ENCODE peak calls at places on chromosomes 4 and X, in six cellular contexts. V is psoas muscle, Q is adrenal gland, A is heart right ventricle, K is HCT116, X is fibroblast of lung. G is an unnamed sample. For H3K36me3 and H3K4me1, the result is how much of the 10 kb centered on the place peaks cover.

GRCh38 chr4:55887594-55887993 is 34.1 kb downstream of the EXOC1 start:
- DNase-seq in K (no peak), Q (no peak), A (no peak), X (no peak), V (no peak), G (no peak)

GRCh38 chrX:71302461-71303213 is 1.1 kb downstream of the ITGB1BP2 start:
- DNase-seq in Q (no peak), A (no peak), X (peak), V (no peak), K (no peak), G (no peak)

GRCh38 chr4:86670739-86671138 is 76.6 kb downstream of the PTPN13 start:
- DNase-seq in V (no peak), Q (no peak), A (no peak), K (no peak), X (peak), G (no peak)

GRCh38 chrX:112067601-112068000 is 15.0 kb downstream of the TRPC5 start:
- DNase-seq in A (no peak), K (no peak), V (no peak), X (no peak), Q (no peak), G (no peak)

GRCh38 chr4:153785830-153786721 is 2.8 kb downstream of the SFRP2 start:
- DNase-seq in K (peak), A (no peak), Q (no peak), X (peak), V (no peak), G (no peak)

GRCh38 chrX:40579139-40579538 is 1.6 kb upstream of the ATP6AP2 start:
- DNase-seq in V (no peak), Q (no peak), A (no peak), X (no peak), K (no peak), G (no peak)

GRCh38 chr4:121728798-121729226 is 32.0 kb upstream of the ANXA5 start:
- DNase-seq in Q (no peak), A (no peak), K (no peak), X (peak), V (no peak), G (no peak)

GRCh38 chr4:52069566-52069965 is 18.5 kb downstream of the SPATA18 start:
- DNase-seq in A (no peak), V (no peak), Q (no peak), K (no peak), X (no peak), G (no peak)

GRCh38 chr4:24076811-24077210 is 187.0 kb upstream of the PPARGC1A start:
- DNase-seq in A (no peak), Q (no peak), K (no peak), V (no peak), X (no peak), G (no peak)

GRCh38 chr4:122819708-122820449 is 6.8 kb upstream of the FGF2 start:
- DNase-seq in V (no peak), A (no peak), Q (no peak), X (peak), K (no peak), G (no peak)

GRCh38 chrX:38882894-38883620 is 81.8 kb downstream of the MID1IP1 start:
- DNase-seq in V (no peak), X (peak), A (no peak), Q (no peak), K (peak), G (no peak)

GRCh38 chr4:72997409-72997808 is 72.1 kb downstream of the COX18 start:
- DNase-seq in A (no peak), X (peak), K (no peak), Q (no peak), V (no peak), G (no peak)

GRCh38 chr4:174254613-174255012 is 28.9 kb downstream of the FBXO8 start:
- DNase-seq in Q (no peak), A (no peak), K (no peak), X (no peak), V (no peak), G (no peak)

GRCh38 chrX:53087378-53087777 is 5.2 kb downstream of the TSPYL2 start:
- DNase-seq in A (no peak), X (no peak), V (no peak), Q (no peak), K (no peak), G (peak)

GRCh38 chr4:19945979-19946380 is 305.7 kb upstream of the SLIT2 start:
- DNase-seq in X (peak), K (peak), A (no peak), V (no peak), Q (no peak), G (no peak)

GRCh38 chr4:76067652-76068286 is 6.7 kb upstream of the ART3 start:
- DNase-seq in V (peak), Q (peak), K (peak), X (peak), A (peak), G (peak)

GRCh38 chr4:186900232-186900900 is 176.7 kb upstream of the FAT1 start:
- DNase-seq in A (no peak), V (no peak), K (no peak), X (peak), Q (no peak), G (no peak)

GRCh38 chr4:83074086-83074704 is 39.2 kb downstream of the COPS4 start:
- DNase-seq in A (peak), X (peak), Q (no peak), K (peak), V (no peak), G (peak)

GRCh38 chrX:155048997-155049619 is 21.8 kb downstream of the CMC4 start:
- DNase-seq in X (peak), Q (peak), V (peak), A (peak), K (no peak), G (peak)

GRCh38 chrX:44431206-44431605 is 87.7 kb upstream of the EFHC2 start:
- DNase-seq in Q (no peak), X (peak), K (peak), A (no peak), V (no peak), G (no peak)

GRCh38 chrX:20654596-20655106 is 387.9 kb upstream of the RPS6KA3 start:
- DNase-seq in X (no peak), A (no peak), V (no peak), Q (no peak), K (no peak), G (no peak)

GRCh38 chr4:69773443-69773842 is 13.0 kb upstream of the SULT1B1 start:
- DNase-seq in A (no peak), K (no peak), X (peak), V (no peak), Q (no peak), G (no peak)

GRCh38 chrX:37813570-37813969 is 33.7 kb downstream of the CYBB start:
- DNase-seq in K (no peak), V (no peak), A (no peak), Q (no peak), X (no peak), G (no peak)

GRCh38 chr4:128452415-128452814 is 164.8 kb upstream of the PGRMC2 start:
- DNase-seq in Q (no peak), X (no peak), A (no peak), V (no peak), K (no peak), G (peak)

GRCh38 chr4:78599147-78599546 is 47.6 kb downstream of the ANXA3 start:
- DNase-seq in X (no peak), V (no peak), Q (no peak), A (no peak), K (no peak), G (no peak)

GRCh38 chrX:45889471-45889870 is 655.8 kb downstream of the ZNF674 start:
- DNase-seq in K (no peak), Q (no peak), V (no peak), X (peak), A (no peak), G (no peak)

GRCh38 chrX:17040711-17041110 is 94.3 kb downstream of the REPS2 start:
- DNase-seq in K (no peak), V (no peak), X (no peak), Q (no peak), A (no peak), G (no peak)

GRCh38 chrX:1212532-1212931 is at the start of gene CRLF2:
- DNase-seq in X (no peak), V (no peak), K (peak), Q (no peak), A (no peak), G (no peak)

GRCh38 chrX:1205681-1206611 is 6.5 kb downstream of the CRLF2 start:
- DNase-seq in V (no peak), X (peak), K (peak), Q (no peak), A (peak), G (peak)

GRCh38 chrX:1210844-1211243 is 1.6 kb downstream of the CRLF2 start:
- DNase-seq in K (no peak), X (no peak), V (no peak), A (no peak), Q (no peak), G (no peak)

GRCh38 chrX:1202251-1202650 is 10.2 kb downstream of the CRLF2 start:
- DNase-seq in V (no peak), X (no peak), K (no peak), A (no peak), Q (peak), G (no peak)

DNA sequence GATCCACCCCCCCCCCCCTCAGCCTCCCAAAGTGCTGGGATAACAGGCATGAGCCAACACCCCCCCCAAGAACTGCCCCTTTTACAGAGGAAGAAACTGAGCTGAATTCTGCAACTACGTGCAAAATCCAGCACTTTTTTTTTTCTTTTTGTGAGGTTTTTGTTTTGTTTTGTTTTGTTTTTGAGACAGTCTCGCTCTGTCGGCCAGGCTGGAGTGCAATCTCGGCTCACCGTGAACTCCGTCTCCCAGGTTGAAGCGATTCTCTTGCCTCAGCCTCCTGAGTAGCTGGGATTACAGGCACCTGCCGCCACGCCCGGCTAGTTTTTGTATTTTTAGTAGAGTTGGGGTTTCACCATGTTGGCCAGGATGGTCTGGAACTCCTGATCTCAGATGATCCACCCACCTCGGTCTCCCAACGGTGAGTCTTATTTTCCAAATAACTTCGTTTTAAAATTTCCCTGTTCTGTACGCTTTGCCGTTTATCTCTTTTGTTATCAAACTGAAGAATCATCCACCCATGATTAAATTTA is 4.9 kb downstream of the CRLF2 start:
- DNase-seq in X (no peak), V (no peak), Q (no peak), A (no peak), K (no peak), G (no peak)
- H3K36me3 ChIP-seq in X (under half), V (under half), Q (under half), A (under half), K (under half), G (under half)

DNA sequence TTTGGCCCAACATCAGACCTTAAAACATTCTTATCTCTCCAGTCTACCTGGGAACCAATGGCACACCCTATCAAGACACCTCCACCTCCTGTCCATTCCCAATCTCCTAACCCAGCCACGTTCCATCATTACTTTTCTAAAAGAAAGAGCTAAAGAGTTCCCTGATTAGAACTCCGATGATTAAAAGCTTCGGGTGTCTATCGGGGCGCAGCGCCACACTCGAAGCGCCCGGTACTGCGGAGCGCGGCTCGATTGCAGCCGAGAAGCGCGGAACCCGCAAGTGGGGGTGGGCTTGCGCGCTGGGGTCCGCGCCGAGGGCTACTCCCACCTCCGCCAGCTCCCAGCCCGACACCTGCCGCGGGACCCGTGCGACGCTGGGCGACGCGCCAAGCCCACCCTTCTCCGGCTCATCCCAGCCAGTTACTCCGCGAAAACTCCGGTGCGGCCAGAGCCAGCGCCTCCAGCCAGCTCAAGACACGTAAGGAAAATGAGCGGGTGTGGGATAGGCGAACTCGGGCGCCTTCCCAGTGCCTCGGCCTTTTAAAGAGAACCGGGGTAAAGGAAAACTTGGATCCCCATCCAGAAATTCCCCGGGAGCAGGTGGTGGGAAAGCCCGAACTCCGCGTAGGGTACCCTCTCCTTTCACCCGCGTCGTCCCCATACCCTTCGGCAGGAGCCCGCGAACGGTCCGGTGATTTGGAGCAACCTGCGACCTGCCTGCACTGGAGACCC is 601 bp downstream of the NPY1R start:
- DNase-seq in V (peak), K (no peak), A (no peak), X (peak), Q (no peak), G (peak)
- TF ChIP-seq CTCF in V (no peak), K (no peak), A (no peak), X (peak), Q (no peak), G (no peak)

GRCh38 chr4:120057416-120057815 is 9.2 kb downstream of the MAD2L1 start:
- DNase-seq in K (no peak), A (no peak), V (no peak), Q (no peak), X (no peak), G (no peak)
- H3K4me1 ChIP-seq in K (under half), A (under half), V (under half), Q (under half), X (under half), G (under half)

GRCh38 chr4:1246901-1247810 is 1.8 kb downstream of the CTBP1 start:
- DNase-seq in X (no peak), A (no peak), V (peak), K (no peak), Q (peak), G (peak)

GRCh38 chr4:1246111-1246881 is 2.6 kb downstream of the CTBP1 start:
- DNase-seq in Q (peak), A (no peak), V (peak), K (no peak), X (no peak), G (peak)

GRCh38 chr4:1244081-1244977 is 4.6 kb downstream of the CTBP1 start:
- DNase-seq in V (peak), Q (peak), K (no peak), X (no peak), A (no peak), G (no peak)

GRCh38 chr4:1244978-1245471 is 3.9 kb downstream of the CTBP1 start:
- DNase-seq in A (peak), V (peak), Q (peak), X (no peak), K (no peak), G (peak)

DNA sequence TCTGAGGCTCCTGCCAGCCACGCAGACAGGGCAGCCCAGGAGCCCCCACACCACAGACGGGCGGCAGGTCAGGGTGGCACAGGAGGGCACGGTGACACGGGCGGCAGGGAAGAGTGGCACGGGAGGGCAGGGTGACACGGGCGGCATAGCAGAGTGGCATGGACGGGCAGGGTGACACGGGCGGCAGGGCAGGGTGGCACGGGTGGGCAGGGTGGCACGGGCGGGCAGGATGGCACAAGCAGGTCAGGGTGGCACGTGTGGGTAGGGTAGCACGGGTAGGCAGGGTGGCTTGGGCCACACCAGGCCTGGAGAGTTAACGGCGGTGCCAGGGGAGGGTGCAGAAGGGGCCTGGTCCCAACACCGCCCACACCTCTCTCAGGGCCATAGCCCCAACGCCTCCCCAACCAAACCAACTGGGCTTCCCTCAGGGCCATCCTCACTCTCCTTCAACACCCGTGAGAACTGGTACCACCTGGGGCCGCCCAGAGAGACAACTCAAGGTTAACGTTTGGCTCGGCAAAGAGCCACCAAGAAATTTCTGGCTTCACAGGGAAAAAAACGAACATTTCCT is 3.4 kb downstream of the CTBP1 start:
- DNase-seq in Q (peak), K (no peak), X (no peak), V (peak), A (peak), G (peak)
- H3K36me3 ChIP-seq in Q (under half), K (under half), X (under half), V (under half), A (under half), G (under half)

DNA sequence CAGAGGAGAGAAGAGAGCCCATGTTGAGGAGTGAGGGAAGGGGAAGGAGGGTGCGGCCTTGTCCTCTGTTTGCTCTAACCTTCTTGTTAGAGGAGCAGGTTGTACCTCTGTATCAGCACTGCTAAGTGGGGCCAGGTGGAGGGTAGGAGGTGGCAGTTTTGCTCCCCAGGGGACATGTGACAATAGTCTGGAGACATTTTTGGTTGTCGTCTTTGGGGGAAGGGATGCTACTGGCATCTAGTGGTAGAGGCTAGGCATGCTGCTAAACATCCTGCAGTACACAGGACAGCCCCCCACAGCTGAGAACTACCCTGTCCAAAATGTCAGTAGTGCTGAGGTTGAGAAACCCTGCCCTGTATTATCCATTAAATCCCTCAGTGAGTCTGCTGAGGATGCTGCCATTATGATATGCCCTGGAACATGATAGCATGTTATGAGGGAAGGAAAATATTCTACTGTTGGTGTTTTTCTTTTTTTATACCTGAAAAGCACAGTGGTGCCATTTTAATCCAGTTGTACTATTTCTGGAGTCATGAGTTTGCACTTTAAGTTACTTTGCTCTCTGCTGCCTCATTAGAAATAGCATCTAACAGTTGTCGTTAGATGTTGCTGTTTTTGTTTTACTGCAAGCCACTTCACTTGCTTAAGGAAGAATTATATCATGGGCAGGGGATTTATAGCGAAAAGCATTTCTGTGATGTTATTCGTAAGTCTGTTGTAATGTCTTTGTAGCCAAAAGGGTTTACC is 90.6 kb downstream of the LRP2BP start:
- DNase-seq in A (peak), V (no peak), X (peak), K (no peak), Q (no peak), G (no peak)
- TF ChIP-seq CTCF in A (peak), V (peak), X (peak), K (peak), Q (no peak), G (peak)